ENCODE peak calls at places on chromosomes 1 and 21, in seven cellular contexts. Z is stimulated activated CD4-positive, alpha-beta T cell treated with anti-CD3 and anti-CD28 coated beads, Interleukin-15, amount 100 ng/mL, for 24 hours; M is mesothelial cell of epicardium; K is IMR-90; N is right cardiac atrium; T is astrocyte; Y is T-helper 17 cell. X is an unnamed sample.

GRCh38 chr1:29972664-29973063 is 736.3 kb downstream of the PTPRU start:
- DNase-seq in Y (no peak), N (no peak), K (no peak), M (no peak), Z (no peak), T (no peak), X (no peak)

GRCh38 chr1:27650527-27651175 is 15.7 kb upstream of the FGR start:
- DNase-seq in T (peak), N (no peak), M (no peak), K (peak), Z (no peak), Y (no peak), X (no peak)

GRCh38 chr1:79042117-79042516 is 35.6 kb upstream of the ADGRL4 start:
- DNase-seq in T (peak), Z (no peak), Y (no peak), M (no peak), N (no peak), K (peak), X (no peak)

GRCh38 chr1:105736349-105736748 is 1320.1 kb upstream of the PRMT6 start:
- DNase-seq in Y (no peak), Z (no peak), N (no peak), M (no peak), T (no peak), K (no peak), X (no peak)

GRCh38 chr21:44526096-44526997 is 13.6 kb downstream of the KRTAP10-1 start:
- DNase-seq in K (no peak), M (no peak), Z (no peak), N (no peak), Y (no peak), T (no peak), X (no peak)

GRCh38 chr21:25586242-25586805 is 21.0 kb downstream of the MRPL39 start:
- DNase-seq in T (no peak), Z (no peak), N (no peak), M (no peak), Y (no peak), K (no peak), X (no peak)

GRCh38 chr1:59516881-59517280 is 220.0 kb downstream of the FGGY start:
- DNase-seq in N (no peak), M (no peak), K (no peak), Y (no peak), T (peak), Z (no peak), X (peak)

GRCh38 chr21:29208666-29209059 is 78.2 kb downstream of the MAP3K7CL start:
- DNase-seq in Z (no peak), Y (no peak), K (peak), T (peak), M (no peak), N (no peak), X (no peak)

GRCh38 chr1:51897699-51898031 is 19.1 kb upstream of the NRDC start:
- DNase-seq in M (no peak), Z (no peak), K (peak), Y (no peak), N (no peak), T (peak), X (no peak)

GRCh38 chr1:242411906-242412305 is 112.6 kb downstream of the PLD5 start:
- DNase-seq in T (no peak), K (no peak), Z (no peak), N (no peak), Y (no peak), M (no peak), X (no peak)

GRCh38 chr1:199545780-199546179 is 481.7 kb upstream of the NR5A2 start:
- DNase-seq in N (no peak), K (no peak), Y (no peak), Z (no peak), M (no peak), T (no peak), X (no peak)

GRCh38 chr1:207944571-207944970 is 33.6 kb upstream of the CD34 start:
- DNase-seq in N (no peak), Y (no peak), T (peak), Z (no peak), K (peak), M (no peak), X (no peak)

GRCh38 chr21:15222711-15223110 is 157.9 kb upstream of the NRIP1 start:
- DNase-seq in N (no peak), Z (no peak), T (no peak), M (no peak), K (no peak), Y (no peak), X (no peak)

GRCh38 chr1:204842892-204843291 is 27.8 kb upstream of the NFASC start:
- DNase-seq in K (no peak), T (peak), Z (no peak), N (no peak), Y (no peak), M (no peak), X (no peak)

GRCh38 chr1:152001631-152002584 is 8.2 kb upstream of the S100A10 start:
- DNase-seq in M (peak), Z (peak), T (peak), Y (peak), N (peak), K (peak), X (peak)

GRCh38 chr1:182015360-182015759 is 46.2 kb downstream of the ZNF648 start:
- DNase-seq in M (no peak), T (no peak), N (no peak), K (no peak), Y (no peak), Z (no peak), X (no peak)

GRCh38 chr1:119715542-119715941 is 3.8 kb downstream of the PHGDH start:
- DNase-seq in T (peak), Z (no peak), N (no peak), K (peak), M (no peak), Y (no peak), X (no peak)

GRCh38 chr1:11790880-11791715 is 14.7 kb downstream of the MTHFR start:
- DNase-seq in N (peak), K (peak), Y (no peak), M (no peak), T (peak), Z (no peak), X (peak)

GRCh38 chr1:8330271-8331125 is 12.6 kb downstream of the SLC45A1 start:
- DNase-seq in Y (no peak), Z (no peak), N (no peak), M (no peak), T (no peak), K (no peak), X (peak)

GRCh38 chr1:218925777-218926176 is 247.9 kb upstream of the LYPLAL1 start:
- DNase-seq in T (no peak), N (no peak), M (no peak), Z (no peak), K (no peak), Y (no peak), X (no peak)

GRCh38 chr1:34844252-34844634 is 15.3 kb downstream of the SMIM12 start:
- DNase-seq in Z (no peak), T (no peak), M (no peak), N (no peak), Y (no peak), K (no peak), X (no peak)

GRCh38 chr1:35587736-35588135 is 14.6 kb downstream of the TFAP2E start:
- DNase-seq in T (no peak), K (no peak), N (no peak), Z (no peak), M (no peak), Y (no peak), X (no peak)

GRCh38 chr1:59146651-59147358 is 150.1 kb upstream of the FGGY start:
- DNase-seq in N (peak), K (peak), Z (peak), T (no peak), Y (peak), M (no peak), X (peak)

GRCh38 chr1:109807822-109808680 is 44.3 kb upstream of the EPS8L3 start:
- DNase-seq in Y (no peak), Z (no peak), T (peak), K (peak), M (no peak), N (no peak), X (peak)

GRCh38 chr1:21217812-21218596 is 41.3 kb upstream of the EIF4G3 start:
- DNase-seq in M (no peak), T (no peak), N (peak), Y (peak), K (peak), Z (peak), X (no peak)

GRCh38 chr1:96730574-96731298 is 9.2 kb downstream of the PTBP2 start:
- DNase-seq in T (no peak), M (no peak), N (no peak), Z (no peak), K (peak), Y (no peak), X (no peak)

GRCh38 chr21:22575165-22575584 is 1577.0 kb downstream of the NCAM2 start:
- DNase-seq in K (no peak), Z (no peak), T (no peak), N (no peak), M (no peak), Y (no peak), X (no peak)

GRCh38 chr21:37184784-37185593 is 82.1 kb downstream of the VPS26C start:
- DNase-seq in K (no peak), M (no peak), Y (no peak), N (no peak), T (no peak), Z (no peak), X (no peak)

GRCh38 chr1:165456114-165456513 is 11.2 kb upstream of the RXRG start:
- DNase-seq in N (no peak), K (no peak), T (no peak), M (no peak), Y (no peak), Z (no peak), X (no peak)

GRCh38 chr1:20080441-20081330 is 10.7 kb downstream of the PLA2G5 start:
- DNase-seq in T (no peak), N (no peak), Z (no peak), K (no peak), Y (no peak), M (no peak), X (no peak)

GRCh38 chr1:47575855-47576757 is 138.3 kb downstream of the FOXD2 start:
- DNase-seq in Y (no peak), Z (no peak), M (no peak), N (no peak), K (peak), T (peak), X (no peak)

GRCh38 chr1:36352910-36353878 is 29.7 kb upstream of the EVA1B start:
- DNase-seq in N (no peak), Z (no peak), T (peak), K (peak), M (no peak), Y (no peak), X (no peak)

X was measured in ovary.